ENCODE peak calls at places on chromosomes 16 and 17, in six cellular contexts. One of them, this sample, is unnamed. For H3K27me3 and H3K4me1, the result is how much of the 10 kb centered on the place peaks cover.

GRCh38 chr17:77527394-77527793 is 386.6 kb downstream of the SEC14L1 start:
- DNase-seq in RWPE2: no peak
- DNase-seq in ovary: no peak
- DNase-seq in PC-3: no peak
- DNase-seq in cardiac muscle cell: no peak
- DNase-seq in upper lobe of right lung: peak
- DNase-seq in this sample: no peak

GRCh38 chr17:43673516-43674323 is 12.0 kb upstream of the MEOX1 start:
- DNase-seq in RWPE2: no peak
- DNase-seq in ovary: peak
- DNase-seq in PC-3: peak
- DNase-seq in cardiac muscle cell: peak
- DNase-seq in upper lobe of right lung: peak
- DNase-seq in this sample: peak

GRCh38 chr17:17682737-17683675 is 1.7 kb downstream of the RAI1 start:
- DNase-seq in RWPE2: no peak
- DNase-seq in ovary: peak
- DNase-seq in PC-3: peak
- DNase-seq in cardiac muscle cell: peak
- DNase-seq in upper lobe of right lung: peak
- DNase-seq in this sample: peak

GRCh38 chr16:4570688-4571321 is 14.7 kb downstream of the C16orf96 start:
- DNase-seq in RWPE2: no peak
- DNase-seq in ovary: no peak
- DNase-seq in PC-3: no peak
- DNase-seq in cardiac muscle cell: no peak
- DNase-seq in upper lobe of right lung: no peak
- DNase-seq in this sample: no peak

GRCh38 chr16:943971-944370 is 26.8 kb downstream of the LMF1 start:
- DNase-seq in RWPE2: no peak
- DNase-seq in ovary: no peak
- DNase-seq in PC-3: no peak
- DNase-seq in cardiac muscle cell: no peak
- DNase-seq in upper lobe of right lung: no peak
- DNase-seq in this sample: no peak

GRCh38 chr16:2468725-2469398 is 2.2 kb upstream of the NTN3 start:
- DNase-seq in RWPE2: no peak
- DNase-seq in ovary: no peak
- DNase-seq in PC-3: no peak
- DNase-seq in cardiac muscle cell: no peak
- DNase-seq in upper lobe of right lung: no peak
- DNase-seq in this sample: no peak

GRCh38 chr16:27505297-27506236 is 44.1 kb downstream of the GTF3C1 start:
- DNase-seq in RWPE2: no peak
- DNase-seq in ovary: no peak
- DNase-seq in PC-3: no peak
- DNase-seq in cardiac muscle cell: peak
- DNase-seq in upper lobe of right lung: no peak
- DNase-seq in this sample: no peak

GRCh38 chr17:81053043-81053970 is 18.4 kb downstream of the BAIAP2 start:
- DNase-seq in RWPE2: no peak
- DNase-seq in ovary: no peak
- DNase-seq in PC-3: no peak
- DNase-seq in cardiac muscle cell: no peak
- DNase-seq in upper lobe of right lung: no peak
- DNase-seq in this sample: no peak

GRCh38 chr16:17470871-17471744 is at the start of gene XYLT1:
- DNase-seq in RWPE2: peak
- DNase-seq in ovary: peak
- DNase-seq in PC-3: peak
- DNase-seq in cardiac muscle cell: peak
- DNase-seq in upper lobe of right lung: peak
- DNase-seq in this sample: peak

GRCh38 chr16:11627822-11628457 is 40.3 kb upstream of the SNN start:
- DNase-seq in RWPE2: peak
- DNase-seq in ovary: no peak
- DNase-seq in PC-3: peak
- DNase-seq in cardiac muscle cell: peak
- DNase-seq in upper lobe of right lung: no peak
- DNase-seq in this sample: no peak

GRCh38 chr17:57911834-57912673 is 43.2 kb downstream of the CUEDC1 start:
- DNase-seq in RWPE2: no peak
- DNase-seq in ovary: peak
- DNase-seq in PC-3: peak
- DNase-seq in cardiac muscle cell: peak
- DNase-seq in upper lobe of right lung: peak
- DNase-seq in this sample: no peak

GRCh38 chr17:58710948-58711552 is 18.6 kb downstream of the RAD51C start:
- DNase-seq in RWPE2: no peak
- DNase-seq in ovary: no peak
- DNase-seq in PC-3: peak
- DNase-seq in cardiac muscle cell: peak
- DNase-seq in upper lobe of right lung: no peak
- DNase-seq in this sample: no peak

GRCh38 chr16:15976225-15976812 is 26.9 kb downstream of the ABCC1 start:
- DNase-seq in RWPE2: no peak
- DNase-seq in ovary: no peak
- DNase-seq in PC-3: no peak
- DNase-seq in cardiac muscle cell: no peak
- DNase-seq in upper lobe of right lung: no peak
- DNase-seq in this sample: no peak

GRCh38 chr17:81028506-81028858 is 6.5 kb upstream of the BAIAP2 start:
- DNase-seq in RWPE2: peak
- DNase-seq in ovary: no peak
- DNase-seq in PC-3: no peak
- DNase-seq in cardiac muscle cell: no peak
- DNase-seq in upper lobe of right lung: peak
- DNase-seq in this sample: no peak

GRCh38 chr16:427295-427694 is 1.8 kb downstream of the RAB11FIP3 start:
- DNase-seq in RWPE2: no peak
- DNase-seq in ovary: no peak
- DNase-seq in PC-3: no peak
- DNase-seq in cardiac muscle cell: no peak
- DNase-seq in upper lobe of right lung: no peak
- DNase-seq in this sample: no peak

GRCh38 chr16:29675811-29676643 is 3.0 kb upstream of the QPRT start:
- DNase-seq in RWPE2: no peak
- DNase-seq in ovary: no peak
- DNase-seq in PC-3: peak
- DNase-seq in cardiac muscle cell: peak
- DNase-seq in upper lobe of right lung: no peak
- DNase-seq in this sample: no peak
- H3K27me3 ChIP-seq in RWPE2: under half
- H3K27me3 ChIP-seq in ovary: under half
- H3K27me3 ChIP-seq in PC-3: under half
- H3K27me3 ChIP-seq in cardiac muscle cell: under half
- H3K27me3 ChIP-seq in upper lobe of right lung: under half
- H3K27me3 ChIP-seq in this sample: under half

GRCh38 chr17:16283705-16284104 is 66.7 kb downstream of the PIGL start:
- DNase-seq in RWPE2: no peak
- DNase-seq in ovary: no peak
- DNase-seq in PC-3: peak
- DNase-seq in cardiac muscle cell: peak
- DNase-seq in upper lobe of right lung: no peak
- DNase-seq in this sample: no peak
- H3K4me1 ChIP-seq in RWPE2: half or more
- H3K4me1 ChIP-seq in ovary: under half
- H3K4me1 ChIP-seq in PC-3: half or more
- H3K4me1 ChIP-seq in cardiac muscle cell: under half
- H3K4me1 ChIP-seq in upper lobe of right lung: under half
- H3K4me1 ChIP-seq in this sample: under half

GRCh38 chr16:10598157-10598556 is 17.8 kb upstream of the EMP2 start:
- DNase-seq in RWPE2: no peak
- DNase-seq in ovary: no peak
- DNase-seq in PC-3: peak
- DNase-seq in cardiac muscle cell: no peak
- DNase-seq in upper lobe of right lung: peak
- DNase-seq in this sample: no peak

GRCh38 chr16:10597184-10597583 is 16.8 kb upstream of the EMP2 start:
- DNase-seq in RWPE2: no peak
- DNase-seq in ovary: no peak
- DNase-seq in PC-3: no peak
- DNase-seq in cardiac muscle cell: no peak
- DNase-seq in upper lobe of right lung: no peak
- DNase-seq in this sample: no peak

GRCh38 chr16:10600792-10601443 is 20.5 kb upstream of the EMP2 start:
- DNase-seq in RWPE2: no peak
- DNase-seq in ovary: no peak
- DNase-seq in PC-3: no peak
- DNase-seq in cardiac muscle cell: no peak
- DNase-seq in upper lobe of right lung: peak
- DNase-seq in this sample: no peak

GRCh38 chr16:10601444-10602401 is 21.3 kb upstream of the EMP2 start:
- DNase-seq in RWPE2: no peak
- DNase-seq in ovary: no peak
- DNase-seq in PC-3: no peak
- DNase-seq in cardiac muscle cell: no peak
- DNase-seq in upper lobe of right lung: peak
- DNase-seq in this sample: no peak

GRCh38 chr16:10599626-10600025 is 19.2 kb upstream of the EMP2 start:
- DNase-seq in RWPE2: no peak
- DNase-seq in ovary: no peak
- DNase-seq in PC-3: no peak
- DNase-seq in cardiac muscle cell: no peak
- DNase-seq in upper lobe of right lung: no peak
- DNase-seq in this sample: no peak
- H3K4me3 ChIP-seq in RWPE2: no peak
- H3K4me3 ChIP-seq in ovary: no peak
- H3K4me3 ChIP-seq in PC-3: no peak
- H3K4me3 ChIP-seq in cardiac muscle cell: no peak
- H3K4me3 ChIP-seq in upper lobe of right lung: no peak
- H3K4me3 ChIP-seq in this sample: no peak

GRCh38 chr17:31488982-31489294 is 97.5 kb downstream of the RAB11FIP4 start:
- DNase-seq in RWPE2: no peak
- DNase-seq in ovary: no peak
- DNase-seq in PC-3: no peak
- DNase-seq in cardiac muscle cell: no peak
- DNase-seq in upper lobe of right lung: no peak
- DNase-seq in this sample: no peak
- H3K27me3 ChIP-seq in RWPE2: under half
- H3K27me3 ChIP-seq in ovary: under half
- H3K27me3 ChIP-seq in PC-3: under half
- H3K27me3 ChIP-seq in cardiac muscle cell: under half
- H3K27me3 ChIP-seq in upper lobe of right lung: under half
- H3K27me3 ChIP-seq in this sample: under half

DNA sequence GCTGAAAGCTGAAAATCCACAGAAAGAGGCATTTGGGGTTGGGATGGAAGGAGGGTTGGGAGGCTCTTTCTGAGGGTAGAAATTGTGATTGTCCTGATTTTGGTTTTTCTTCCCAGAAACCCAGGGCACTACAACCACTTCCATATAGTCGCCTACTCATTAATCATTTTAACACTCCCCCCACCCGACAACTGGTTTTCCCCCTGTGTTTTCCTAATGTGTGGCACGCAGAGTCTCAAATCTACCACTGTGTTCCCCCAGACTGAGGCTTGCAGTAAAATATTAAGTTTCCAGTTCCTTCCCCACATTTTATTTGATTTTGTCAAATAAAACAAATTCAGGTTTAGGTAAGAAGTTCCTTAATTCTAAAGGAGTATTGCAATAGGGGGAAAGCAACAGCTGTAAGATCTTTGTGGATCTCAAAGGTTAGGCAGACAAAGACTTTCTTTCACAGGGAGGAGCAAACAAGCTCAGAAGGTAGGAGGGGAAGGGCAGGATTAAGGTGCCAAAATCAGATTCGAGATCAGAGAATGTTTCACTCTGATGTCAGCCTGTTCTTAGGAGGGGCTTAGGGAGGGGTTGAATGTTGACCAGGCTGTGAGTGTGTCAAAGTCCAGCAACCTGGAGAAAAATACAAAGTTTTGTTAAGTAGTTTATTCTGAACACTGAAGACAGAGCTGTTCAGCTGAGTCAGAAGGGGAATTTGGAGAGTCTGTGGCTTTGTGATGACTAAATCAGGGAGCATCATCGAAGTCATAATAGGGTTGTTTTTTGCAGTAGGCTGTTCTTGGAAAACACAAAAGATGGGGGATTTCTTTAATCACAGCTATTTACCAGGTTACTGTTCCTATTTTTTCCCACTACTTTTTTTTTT is 3.6 kb downstream of the ZNF267 start:
- DNase-seq in RWPE2: no peak
- DNase-seq in ovary: no peak
- DNase-seq in PC-3: peak
- DNase-seq in cardiac muscle cell: peak
- DNase-seq in upper lobe of right lung: no peak
- DNase-seq in this sample: peak
- H3K4me1 ChIP-seq in RWPE2: under half
- H3K4me1 ChIP-seq in ovary: under half
- H3K4me1 ChIP-seq in PC-3: under half
- H3K4me1 ChIP-seq in cardiac muscle cell: under half
- H3K4me1 ChIP-seq in upper lobe of right lung: under half
- H3K4me1 ChIP-seq in this sample: half or more

GRCh38 chr17:32445976-32446375 is 1.7 kb downstream of the PSMD11 start:
- DNase-seq in RWPE2: no peak
- DNase-seq in ovary: no peak
- DNase-seq in PC-3: peak
- DNase-seq in cardiac muscle cell: peak
- DNase-seq in upper lobe of right lung: no peak
- DNase-seq in this sample: no peak
- H3K4me3 ChIP-seq in RWPE2: no peak
- H3K4me3 ChIP-seq in ovary: peak
- H3K4me3 ChIP-seq in PC-3: peak
- H3K4me3 ChIP-seq in cardiac muscle cell: peak
- H3K4me3 ChIP-seq in upper lobe of right lung: peak
- H3K4me3 ChIP-seq in this sample: no peak

GRCh38 chr17:79749958-79750357 is 19.2 kb downstream of the ENPP7 start:
- DNase-seq in RWPE2: no peak
- DNase-seq in ovary: no peak
- DNase-seq in PC-3: no peak
- DNase-seq in cardiac muscle cell: no peak
- DNase-seq in upper lobe of right lung: no peak
- DNase-seq in this sample: no peak
- H3K27me3 ChIP-seq in RWPE2: half or more
- H3K27me3 ChIP-seq in ovary: under half
- H3K27me3 ChIP-seq in PC-3: under half
- H3K27me3 ChIP-seq in cardiac muscle cell: half or more
- H3K27me3 ChIP-seq in upper lobe of right lung: half or more
- H3K27me3 ChIP-seq in this sample: under half